ENCODE peak calls at places on chromosomes 5 and 9, in eight cellular contexts. E is IMR-90, C is K562, T is A549, N is GM12878, X is WTC11, B is SK-N-SH, W is H1. L is an unnamed sample.
A peak's percentile ranks its signal among the peaks of the same experiment; 100 is the strongest.

GRCh38 chr5:149044453-149045117 is 18.3 kb downstream of the SH3TC2 start:
- DNase-seq in E (no peak), C (no peak), T (no peak), N (no peak), X (no peak), B (no peak), W (no peak), L (no peak)

GRCh38 chr9:73073337-73074175 is 78.1 kb upstream of the ANXA1 start:
- DNase-seq in E (no peak), C (no peak), T (peak; percentile 91), N (no peak), X (no peak), B (no peak), W (no peak), L (no peak)

GRCh38 chr9:108041551-108041950 is 552.0 kb upstream of the KLF4 start:
- DNase-seq in E (peak; percentile 69), C (no peak), T (peak; percentile 47), N (no peak), X (no peak), B (no peak), W (no peak), L (no peak)

GRCh38 chr5:31193591-31194457 is at the start of gene CDH6:
- DNase-seq in E (peak; percentile 75), C (no peak), T (peak; percentile 19), N (no peak), X (peak; percentile 82), B (peak; percentile 75), W (peak; percentile 81), L (no peak)

GRCh38 chr5:101969752-101970151 is 326.3 kb downstream of the SLCO4C1 start:
- DNase-seq in E (no peak), C (no peak), T (no peak), N (no peak), X (no peak), B (no peak), W (no peak), L (no peak)

GRCh38 chr5:139669681-139670368 is 21.7 kb downstream of the CXXC5 start:
- DNase-seq in E (no peak), C (peak; percentile 93), T (no peak), N (no peak), X (no peak), B (peak; percentile 86), W (no peak), L (peak; percentile 53)

GRCh38 chr5:23884405-23884804 is 377.0 kb downstream of the PRDM9 start:
- DNase-seq in E (no peak), C (no peak), T (no peak), N (no peak), X (no peak), B (no peak), W (no peak), L (no peak)

GRCh38 chr5:179158556-179158955 is 98.4 kb downstream of the ZNF354C start:
- DNase-seq in E (no peak), C (no peak), T (no peak), N (no peak), X (peak; percentile 2), B (no peak), W (no peak), L (no peak)

GRCh38 chr9:107739601-107740082 is 250.1 kb upstream of the KLF4 start:
- DNase-seq in E (peak; percentile 15), C (no peak), T (no peak), N (no peak), X (no peak), B (no peak), W (no peak), L (no peak)

GRCh38 chr5:78611161-78611605 is 37.4 kb downstream of the LHFPL2 start:
- DNase-seq in E (peak; percentile 50), C (no peak), T (no peak), N (no peak), X (peak; percentile 57), B (no peak), W (peak; percentile 10), L (no peak)

GRCh38 chr9:21119093-21119770 is 22.4 kb downstream of the IFNW1 start:
- DNase-seq in E (no peak), C (no peak), T (no peak), N (no peak), X (no peak), B (no peak), W (no peak), L (no peak)

GRCh38 chr9:68482548-68482947 is 58.1 kb downstream of the TMEM252 start:
- DNase-seq in E (no peak), C (no peak), T (no peak), N (no peak), X (no peak), B (no peak), W (no peak), L (no peak)

GRCh38 chr5:71938886-71939285 is 168.4 kb upstream of the MAP1B start:
- DNase-seq in E (no peak), C (no peak), T (peak; percentile 87), N (no peak), X (peak; percentile 28), B (no peak), W (no peak), L (peak; percentile 4)

GRCh38 chr9:126531035-126531571 is 82.6 kb upstream of the LMX1B start:
- DNase-seq in E (no peak), C (no peak), T (no peak), N (no peak), X (no peak), B (peak; percentile 17), W (no peak), L (no peak)

DNA sequence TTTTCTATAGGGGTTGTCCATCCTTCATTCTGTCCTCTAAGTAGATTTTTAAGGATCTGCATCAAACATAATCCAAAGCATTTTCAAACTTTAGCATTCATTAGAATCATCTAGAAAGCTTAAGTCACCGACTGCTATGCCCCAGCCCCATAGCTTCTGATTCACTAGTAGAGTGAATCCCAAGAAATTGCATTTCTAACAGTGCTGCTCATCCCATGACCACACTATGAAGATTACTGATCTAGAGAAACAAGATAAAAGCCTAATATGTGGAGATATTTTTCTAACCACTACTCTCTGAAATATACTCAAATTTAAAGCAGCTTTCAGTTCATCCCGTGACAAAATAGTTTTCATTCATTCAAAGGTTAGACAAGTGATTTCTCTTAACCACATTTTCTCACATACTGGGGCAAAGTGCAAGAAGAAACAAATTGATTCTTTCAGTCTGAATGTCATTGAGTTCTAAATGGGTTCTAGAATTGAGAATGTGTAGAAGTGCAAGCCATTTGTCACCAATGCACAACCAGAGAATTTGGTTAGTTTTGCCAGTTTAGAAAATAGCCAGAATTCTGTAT is 286.9 kb upstream of the CD180 start:
- DNase-seq in E (no peak), C (no peak), T (no peak), N (peak; percentile 26), X (no peak), B (no peak), W (no peak), L (no peak)
- TF ChIP-seq USF2 in E (no peak), C (no peak), T (no peak), N (no peak), X (no peak), B (no peak), W (no peak), L (no peak)

GRCh38 chr9:112886351-112886750 is 4.3 kb downstream of the SLC46A2 start:
- DNase-seq in E (no peak), C (no peak), T (no peak), N (no peak), X (no peak), B (no peak), W (no peak), L (no peak)

GRCh38 chr9:112887377-112887776 is 3.3 kb downstream of the SLC46A2 start:
- DNase-seq in E (no peak), C (peak; percentile 31), T (peak; percentile 18), N (no peak), X (peak; percentile 79), B (no peak), W (peak; percentile 34), L (peak; percentile 12)

GRCh38 chr9:112884721-112885120 is 6.0 kb downstream of the SLC46A2 start:
- DNase-seq in E (no peak), C (no peak), T (no peak), N (no peak), X (no peak), B (no peak), W (no peak), L (no peak)

GRCh38 chr9:112884086-112884485 is 6.6 kb downstream of the SLC46A2 start:
- DNase-seq in E (peak; percentile 50), C (no peak), T (no peak), N (no peak), X (no peak), B (no peak), W (no peak), L (no peak)

DNA sequence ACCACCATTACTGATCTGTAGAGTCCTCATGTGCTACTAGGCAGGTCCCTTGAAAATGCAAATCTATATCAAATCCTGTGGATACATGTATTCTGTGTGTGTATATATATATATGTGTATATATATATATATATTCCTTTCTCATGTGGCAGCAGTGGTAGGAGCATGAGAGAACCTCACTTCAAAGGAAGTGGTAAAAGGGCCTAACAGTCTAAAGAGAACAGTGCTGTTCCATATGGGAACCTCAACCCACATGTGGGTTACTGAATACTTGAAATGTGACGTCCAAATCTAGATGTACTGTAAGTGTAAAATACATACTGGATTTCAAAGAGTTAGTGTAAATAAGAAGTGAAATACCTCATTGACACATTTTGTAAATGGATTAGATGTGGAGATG is 5.4 kb downstream of the SLC46A2 start:
- DNase-seq in E (no peak), C (no peak), T (no peak), N (no peak), X (no peak), B (no peak), W (no peak), L (no peak)
- TF ChIP-seq USF2 in E (no peak), C (no peak), T (no peak), N (no peak), X (no peak), B (no peak), W (no peak), L (no peak)

GRCh38 chr9:110007477-110008270 is 200.3 kb downstream of the C9orf152 start:
- DNase-seq in E (peak; percentile 31), C (no peak), T (no peak), N (peak; percentile 59), X (no peak), B (no peak), W (no peak), L (no peak)
- TF ChIP-seq USF2 in E (no peak), C (no peak), T (no peak), N (no peak), X (no peak), B (no peak), W (no peak), L (no peak)

GRCh38 chr9:127980706-127981558 is at the start of gene EEIG1:
- DNase-seq in E (peak; percentile 86), C (peak; percentile 99), T (peak; percentile 85), N (no peak), X (peak; percentile 98), B (peak; percentile 98), W (peak; percentile 80), L (peak; percentile 80)

GRCh38 chr9:127979333-127980055 is 1.3 kb downstream of the EEIG1 start:
- DNase-seq in E (peak; percentile 29), C (peak; percentile 55), T (peak; percentile 54), N (no peak), X (peak; percentile 73), B (peak; percentile 62), W (no peak), L (peak; percentile 41)

GRCh38 chr9:127981559-127982121 is 851 bp upstream of the EEIG1 start:
- DNase-seq in E (no peak), C (no peak), T (no peak), N (no peak), X (no peak), B (no peak), W (no peak), L (no peak)

GRCh38 chr9:127979015-127979332 is 1.8 kb downstream of the EEIG1 start:
- DNase-seq in E (no peak), C (no peak), T (no peak), N (no peak), X (no peak), B (no peak), W (no peak), L (no peak)

GRCh38 chr9:127980056-127980705 is 608 bp downstream of the EEIG1 start:
- DNase-seq in E (no peak), C (peak; percentile 87), T (no peak), N (no peak), X (peak; percentile 63), B (peak; percentile 75), W (no peak), L (no peak)
- TF ChIP-seq USF2 in E (no peak), C (no peak), T (no peak), N (no peak), X (no peak), B (no peak), W (no peak), L (no peak)

L was measured in HepG2.